ENCODE peak calls at places on chromosomes 3 and 15, in four cellular contexts. One of them, this sample, is unnamed.

GRCh38 chr3:21979706-21980105 is 228.7 kb upstream of the ZNF385D start:
- DNase-seq in HCT116: no peak
- DNase-seq in mammary epithelial cell: peak; percentile 9
- DNase-seq in GM23338: no peak
- DNase-seq in this sample: no peak

GRCh38 chr3:39096775-39097174 is 10.7 kb downstream of the GORASP1 start:
- DNase-seq in HCT116: no peak
- DNase-seq in mammary epithelial cell: peak; percentile 12
- DNase-seq in GM23338: peak; percentile 11
- DNase-seq in this sample: peak; percentile 59

GRCh38 chr3:152258448-152259302 is 10.1 kb upstream of the MBNL1 start:
- DNase-seq in HCT116: peak; percentile 80
- DNase-seq in mammary epithelial cell: peak; percentile 98
- DNase-seq in GM23338: no peak
- DNase-seq in this sample: peak; percentile 85

GRCh38 chr3:38029400-38030125 is at the start of gene PLCD1:
- DNase-seq in HCT116: no peak
- DNase-seq in mammary epithelial cell: peak; percentile 48
- DNase-seq in GM23338: peak; percentile 90
- DNase-seq in this sample: peak; percentile 56

GRCh38 chr15:39998511-39998910 is 40.5 kb downstream of the SRP14 start:
- DNase-seq in HCT116: no peak
- DNase-seq in mammary epithelial cell: no peak
- DNase-seq in GM23338: no peak
- DNase-seq in this sample: no peak

GRCh38 chr3:162348912-162349311 is 852.3 kb downstream of the OTOL1 start:
- DNase-seq in HCT116: no peak
- DNase-seq in mammary epithelial cell: no peak
- DNase-seq in GM23338: no peak
- DNase-seq in this sample: no peak

GRCh38 chr3:57983734-57984518 is 24.3 kb upstream of the FLNB start:
- DNase-seq in HCT116: no peak
- DNase-seq in mammary epithelial cell: peak; percentile 81
- DNase-seq in GM23338: no peak
- DNase-seq in this sample: no peak

GRCh38 chr3:120028271-120029047 is 65.8 kb downstream of the GSK3B start:
- DNase-seq in HCT116: no peak
- DNase-seq in mammary epithelial cell: no peak
- DNase-seq in GM23338: peak; percentile 30
- DNase-seq in this sample: no peak

GRCh38 chr3:170761103-170761502 is 108.9 kb downstream of the RPL22L1 start:
- DNase-seq in HCT116: no peak
- DNase-seq in mammary epithelial cell: no peak
- DNase-seq in GM23338: no peak
- DNase-seq in this sample: no peak

GRCh38 chr3:181712505-181713299 is 977 bp downstream of the SOX2 start:
- DNase-seq in HCT116: no peak
- DNase-seq in mammary epithelial cell: peak; percentile 17
- DNase-seq in GM23338: no peak
- DNase-seq in this sample: no peak

GRCh38 chr3:58441514-58442450 is 8.2 kb upstream of the PDHB start:
- DNase-seq in HCT116: no peak
- DNase-seq in mammary epithelial cell: no peak
- DNase-seq in GM23338: peak; percentile 47
- DNase-seq in this sample: no peak

GRCh38 chr3:194322701-194323174 is 28.4 kb downstream of the CPN2 start:
- DNase-seq in HCT116: peak; percentile 91
- DNase-seq in mammary epithelial cell: peak; percentile 100
- DNase-seq in GM23338: no peak
- DNase-seq in this sample: peak; percentile 95

GRCh38 chr3:111730143-111730542 is 128.9 kb upstream of the PHLDB2 start:
- DNase-seq in HCT116: no peak
- DNase-seq in mammary epithelial cell: peak; percentile 85
- DNase-seq in GM23338: no peak
- DNase-seq in this sample: no peak

GRCh38 chr3:188272481-188273372 is 118.8 kb downstream of the LPP start:
- DNase-seq in HCT116: no peak
- DNase-seq in mammary epithelial cell: peak; percentile 76
- DNase-seq in GM23338: no peak
- DNase-seq in this sample: no peak

GRCh38 chr15:73959801-73960200 is 32.3 kb downstream of the STOML1 start:
- DNase-seq in HCT116: no peak
- DNase-seq in mammary epithelial cell: no peak
- DNase-seq in GM23338: no peak
- DNase-seq in this sample: no peak

GRCh38 chr3:197085137-197085536 is 55.5 kb upstream of the MELTF start:
- DNase-seq in HCT116: no peak
- DNase-seq in mammary epithelial cell: no peak
- DNase-seq in GM23338: no peak
- DNase-seq in this sample: no peak

GRCh38 chr3:63945558-63946096 is 33.4 kb upstream of the SCAANT1 start:
- DNase-seq in HCT116: no peak
- DNase-seq in mammary epithelial cell: no peak
- DNase-seq in GM23338: no peak
- DNase-seq in this sample: no peak

GRCh38 chr3:84586427-84586826 is 372.4 kb upstream of the CADM2 start:
- DNase-seq in HCT116: no peak
- DNase-seq in mammary epithelial cell: no peak
- DNase-seq in GM23338: no peak
- DNase-seq in this sample: no peak

GRCh38 chr3:13827699-13828098 is 52.2 kb downstream of the WNT7A start:
- DNase-seq in HCT116: no peak
- DNase-seq in mammary epithelial cell: no peak
- DNase-seq in GM23338: no peak
- DNase-seq in this sample: no peak

GRCh38 chr15:77037475-77038209 is 33.3 kb downstream of the TSPAN3 start:
- DNase-seq in HCT116: no peak
- DNase-seq in mammary epithelial cell: no peak
- DNase-seq in GM23338: no peak
- DNase-seq in this sample: no peak

GRCh38 chr3:132001036-132001435 is 33.8 kb downstream of the CPNE4 start:
- DNase-seq in HCT116: no peak
- DNase-seq in mammary epithelial cell: no peak
- DNase-seq in GM23338: no peak
- DNase-seq in this sample: no peak

GRCh38 chr15:91263632-91264477 is 163.8 kb downstream of the SV2B start:
- DNase-seq in HCT116: no peak
- DNase-seq in mammary epithelial cell: peak; percentile 52
- DNase-seq in GM23338: no peak
- DNase-seq in this sample: no peak

GRCh38 chr3:114383875-114384557 is 90.2 kb downstream of the TIGIT start:
- DNase-seq in HCT116: peak; percentile 47
- DNase-seq in mammary epithelial cell: peak; percentile 66
- DNase-seq in GM23338: peak; percentile 89
- DNase-seq in this sample: peak; percentile 75

GRCh38 chr15:36430721-36431265 is 148.6 kb upstream of the CDIN1 start:
- DNase-seq in HCT116: no peak
- DNase-seq in mammary epithelial cell: no peak
- DNase-seq in GM23338: no peak
- DNase-seq in this sample: no peak

GRCh38 chr15:36430280-36430679 is 149.1 kb upstream of the CDIN1 start:
- DNase-seq in HCT116: no peak
- DNase-seq in mammary epithelial cell: no peak
- DNase-seq in GM23338: no peak
- DNase-seq in this sample: no peak

GRCh38 chr15:36426696-36427095 is 152.7 kb upstream of the CDIN1 start:
- DNase-seq in HCT116: no peak
- DNase-seq in mammary epithelial cell: no peak
- DNase-seq in GM23338: no peak
- DNase-seq in this sample: no peak

GRCh38 chr15:36429707-36430106 is 149.7 kb upstream of the CDIN1 start:
- DNase-seq in HCT116: no peak
- DNase-seq in mammary epithelial cell: no peak
- DNase-seq in GM23338: no peak
- DNase-seq in this sample: no peak

DNA sequence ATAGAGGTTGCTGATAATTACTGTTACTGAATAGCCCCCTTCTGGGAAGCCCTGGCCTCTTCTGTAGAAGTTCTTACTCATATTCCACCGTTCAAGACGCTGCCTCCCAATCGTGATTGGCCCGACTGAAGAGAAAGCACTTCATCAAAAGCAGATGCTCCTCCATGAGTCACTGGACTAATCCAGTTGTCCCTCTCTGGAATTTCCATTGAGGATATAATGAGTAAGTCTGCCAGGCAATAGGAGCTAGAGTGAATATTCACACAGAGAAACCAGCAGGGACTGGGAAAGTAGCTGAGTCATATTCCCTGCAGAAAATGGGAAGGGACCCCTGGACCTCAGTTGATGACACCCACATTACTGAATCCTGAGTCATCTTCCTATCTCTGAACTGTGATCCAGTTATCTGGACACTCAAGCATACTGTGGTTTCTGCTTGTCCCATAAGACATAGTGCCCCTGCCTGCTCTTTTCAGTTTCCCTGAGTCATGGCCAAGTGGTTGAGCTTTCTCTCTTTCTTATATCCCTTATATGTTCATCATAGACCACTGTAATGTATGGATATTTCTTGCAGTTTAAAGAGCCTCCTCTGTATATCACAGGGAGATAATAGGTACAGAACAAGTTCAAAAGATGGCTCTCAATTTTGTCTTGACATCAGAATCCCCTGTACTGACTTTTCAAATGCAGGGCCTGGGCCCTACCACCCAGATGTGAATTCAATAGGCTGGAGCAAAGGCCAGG is 151.2 kb upstream of the CDIN1 start:
- DNase-seq in HCT116: peak; percentile 96
- DNase-seq in mammary epithelial cell: peak; percentile 100
- DNase-seq in GM23338: no peak
- DNase-seq in this sample: no peak
- TF ChIP-seq CTCF in HCT116: no peak
- TF ChIP-seq CTCF in mammary epithelial cell: no peak
- TF ChIP-seq CTCF in GM23338: no peak
- TF ChIP-seq CTCF in this sample: no peak

GRCh38 chr3:53159415-53160135 is 1.4 kb upstream of the PRKCD start:
- DNase-seq in HCT116: no peak
- DNase-seq in mammary epithelial cell: no peak
- DNase-seq in GM23338: peak; percentile 75
- DNase-seq in this sample: peak; percentile 25

GRCh38 chr3:53160335-53160659 is 712 bp upstream of the PRKCD start:
- DNase-seq in HCT116: no peak
- DNase-seq in mammary epithelial cell: no peak
- DNase-seq in GM23338: no peak
- DNase-seq in this sample: no peak

GRCh38 chr3:53161345-53161819 is 373 bp downstream of the PRKCD start:
- DNase-seq in HCT116: no peak
- DNase-seq in mammary epithelial cell: no peak
- DNase-seq in GM23338: no peak
- DNase-seq in this sample: peak; percentile 11

GRCh38 chr3:53161820-53162671 is 1.0 kb downstream of the PRKCD start:
- DNase-seq in HCT116: no peak
- DNase-seq in mammary epithelial cell: peak; percentile 48
- DNase-seq in GM23338: peak; percentile 78
- DNase-seq in this sample: no peak

GRCh38 chr3:53160660-53161344 is at the start of gene PRKCD:
- DNase-seq in HCT116: peak; percentile 37
- DNase-seq in mammary epithelial cell: peak; percentile 86
- DNase-seq in GM23338: peak; percentile 91
- DNase-seq in this sample: peak; percentile 82
- TF ChIP-seq CTCF in HCT116: peak; percentile 27
- TF ChIP-seq CTCF in mammary epithelial cell: peak; percentile 17
- TF ChIP-seq CTCF in GM23338: peak; percentile 31
- TF ChIP-seq CTCF in this sample: peak; percentile 49

GRCh38 chr3:199815-200214 is 3.3 kb downstream of the CHL1 start:
- DNase-seq in HCT116: no peak
- DNase-seq in mammary epithelial cell: no peak
- DNase-seq in GM23338: no peak
- DNase-seq in this sample: no peak
- TF ChIP-seq CTCF in HCT116: no peak
- TF ChIP-seq CTCF in mammary epithelial cell: no peak
- TF ChIP-seq CTCF in GM23338: no peak
- TF ChIP-seq CTCF in this sample: no peak

GRCh38 chr3:24684506-24685023 is 189.9 kb upstream of the THRB start:
- DNase-seq in HCT116: no peak
- DNase-seq in mammary epithelial cell: no peak
- DNase-seq in GM23338: peak; percentile 75
- DNase-seq in this sample: no peak

GRCh38 chr3:24683090-24683489 is 188.4 kb upstream of the THRB start:
- DNase-seq in HCT116: no peak
- DNase-seq in mammary epithelial cell: peak; percentile 33
- DNase-seq in GM23338: no peak
- DNase-seq in this sample: no peak

GRCh38 chr3:24686764-24687163 is 192.1 kb upstream of the THRB start:
- DNase-seq in HCT116: no peak
- DNase-seq in mammary epithelial cell: peak; percentile 64
- DNase-seq in GM23338: no peak
- DNase-seq in this sample: no peak

GRCh38 chr3:24682141-24682547 is 187.5 kb upstream of the THRB start:
- DNase-seq in HCT116: no peak
- DNase-seq in mammary epithelial cell: peak; percentile 69
- DNase-seq in GM23338: no peak
- DNase-seq in this sample: no peak

DNA sequence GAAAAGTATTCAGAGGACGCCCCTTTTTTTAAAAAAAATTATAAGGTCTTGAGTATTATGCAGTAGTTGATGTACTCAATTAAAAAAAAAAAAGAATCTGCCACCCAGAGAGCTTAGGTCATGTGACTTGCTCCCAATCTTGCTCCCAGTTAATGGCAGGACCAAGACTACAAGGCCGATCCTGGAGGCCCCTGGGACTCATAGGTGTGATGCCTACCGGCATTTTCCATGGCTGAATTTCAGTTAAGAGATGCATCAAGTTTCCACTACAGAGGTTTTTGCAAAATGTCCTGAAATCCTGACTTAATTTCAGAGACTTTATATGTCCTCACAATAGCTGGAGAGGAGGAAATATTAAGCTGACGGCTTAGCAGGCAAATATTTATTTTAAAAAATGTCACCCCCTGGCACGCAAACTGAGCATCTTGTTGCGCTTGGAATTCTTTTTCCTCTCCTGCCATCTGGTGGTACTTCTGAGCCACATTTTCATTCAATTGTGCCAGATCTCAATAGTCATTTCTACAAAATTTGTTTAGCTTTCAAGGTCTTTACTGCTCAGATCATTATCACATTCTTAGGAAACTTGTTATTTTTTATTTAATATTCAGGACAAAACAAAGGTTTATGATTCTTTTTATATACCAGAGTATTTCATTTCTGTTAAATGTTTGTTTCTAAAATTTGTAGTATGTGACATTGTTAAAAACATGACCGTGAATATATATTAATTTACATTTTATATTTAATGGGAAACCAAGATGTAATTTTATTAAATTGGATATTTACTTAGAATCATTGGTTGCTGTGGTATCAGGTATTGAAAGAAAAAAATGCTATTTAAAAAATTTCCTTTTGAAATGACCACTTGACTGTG is 189.1 kb upstream of the THRB start:
- DNase-seq in HCT116: peak; percentile 28
- DNase-seq in mammary epithelial cell: peak; percentile 45
- DNase-seq in GM23338: peak; percentile 72
- DNase-seq in this sample: peak; percentile 35
- TF ChIP-seq CTCF in HCT116: peak; percentile 50
- TF ChIP-seq CTCF in mammary epithelial cell: peak; percentile 62
- TF ChIP-seq CTCF in GM23338: peak; percentile 78
- TF ChIP-seq CTCF in this sample: peak; percentile 45